ENCODE peak calls at places on chromosomes 4 and X, in four cellular contexts. One of them, this sample, is unnamed. For H3K4me1 and H3K9me3, the result is how much of the 10 kb centered on the place peaks cover.

GRCh38 chrX:136525738-136526606 is 6.0 kb upstream of the VGLL1 start:
- DNase-seq in A549: peak
- DNase-seq in small intestine: peak
- DNase-seq in astrocyte: peak
- DNase-seq in this sample: no peak

GRCh38 chr4:7649741-7650531 is 215.2 kb upstream of the PSAPL1 start:
- DNase-seq in A549: no peak
- DNase-seq in small intestine: peak
- DNase-seq in astrocyte: peak
- DNase-seq in this sample: peak

GRCh38 chr4:169810325-169811323 is 52.9 kb upstream of the HPF1 start:
- DNase-seq in A549: peak
- DNase-seq in small intestine: peak
- DNase-seq in astrocyte: peak
- DNase-seq in this sample: peak

GRCh38 chr4:71241467-71242401 is 97.1 kb upstream of the SLC4A4 start:
- DNase-seq in A549: no peak
- DNase-seq in small intestine: no peak
- DNase-seq in astrocyte: no peak
- DNase-seq in this sample: no peak

GRCh38 chrX:15790766-15791380 is 589 bp downstream of the ZRSR2 start:
- DNase-seq in A549: no peak
- DNase-seq in small intestine: peak
- DNase-seq in astrocyte: no peak
- DNase-seq in this sample: no peak

GRCh38 chr4:173325007-173325736 is 9.0 kb downstream of the HMGB2 start:
- DNase-seq in A549: no peak
- DNase-seq in small intestine: no peak
- DNase-seq in astrocyte: no peak
- DNase-seq in this sample: no peak

GRCh38 chr4:56764775-56765174 is 56.7 kb downstream of the SPINK2 start:
- DNase-seq in A549: no peak
- DNase-seq in small intestine: peak
- DNase-seq in astrocyte: peak
- DNase-seq in this sample: peak

GRCh38 chr4:24560770-24561415 is 23.5 kb downstream of the DHX15 start:
- DNase-seq in A549: no peak
- DNase-seq in small intestine: no peak
- DNase-seq in astrocyte: peak
- DNase-seq in this sample: no peak

GRCh38 chrX:29858714-29859113 is 356.6 kb upstream of the MAGEB2 start:
- DNase-seq in A549: no peak
- DNase-seq in small intestine: no peak
- DNase-seq in astrocyte: peak
- DNase-seq in this sample: no peak

GRCh38 chr4:168540086-168540864 is 43.4 kb downstream of the PALLD start:
- DNase-seq in A549: no peak
- DNase-seq in small intestine: no peak
- DNase-seq in astrocyte: peak
- DNase-seq in this sample: peak

GRCh38 chr4:36165256-36166005 is 78.9 kb downstream of the ARAP2 start:
- DNase-seq in A549: no peak
- DNase-seq in small intestine: no peak
- DNase-seq in astrocyte: peak
- DNase-seq in this sample: no peak

GRCh38 chrX:75786290-75786689 is 1.2 kb upstream of the MAGEE2 start:
- DNase-seq in A549: no peak
- DNase-seq in small intestine: no peak
- DNase-seq in astrocyte: no peak
- DNase-seq in this sample: no peak

GRCh38 chr4:5755161-5755560 is 44.2 kb downstream of the EVC start:
- DNase-seq in A549: no peak
- DNase-seq in small intestine: no peak
- DNase-seq in astrocyte: no peak
- DNase-seq in this sample: no peak

GRCh38 chrX:25344191-25344936 is 328.6 kb upstream of the ARX start:
- DNase-seq in A549: no peak
- DNase-seq in small intestine: no peak
- DNase-seq in astrocyte: no peak
- DNase-seq in this sample: peak

GRCh38 chr4:152619556-152619955 is 60.2 kb downstream of the TMEM154 start:
- DNase-seq in A549: no peak
- DNase-seq in small intestine: no peak
- DNase-seq in astrocyte: no peak
- DNase-seq in this sample: no peak

GRCh38 chrX:11100281-11101035 is 10.7 kb upstream of the HCCS start:
- DNase-seq in A549: peak
- DNase-seq in small intestine: peak
- DNase-seq in astrocyte: peak
- DNase-seq in this sample: peak

GRCh38 chr4:103948244-103949018 is 228.6 kb upstream of the TACR3 start:
- DNase-seq in A549: no peak
- DNase-seq in small intestine: no peak
- DNase-seq in astrocyte: no peak
- DNase-seq in this sample: no peak

GRCh38 chr4:26786916-26787315 is 73.7 kb upstream of the STIM2 start:
- DNase-seq in A549: no peak
- DNase-seq in small intestine: no peak
- DNase-seq in astrocyte: no peak
- DNase-seq in this sample: no peak

GRCh38 chr4:156672924-156673323 is 298.7 kb downstream of the PDGFC start:
- DNase-seq in A549: no peak
- DNase-seq in small intestine: no peak
- DNase-seq in astrocyte: peak
- DNase-seq in this sample: no peak

GRCh38 chr4:145760961-145761929 is 81.3 kb downstream of the C4orf51 start:
- DNase-seq in A549: no peak
- DNase-seq in small intestine: no peak
- DNase-seq in astrocyte: no peak
- DNase-seq in this sample: no peak

GRCh38 chr4:143393195-143393594 is 56.5 kb downstream of the GAB1 start:
- DNase-seq in A549: no peak
- DNase-seq in small intestine: no peak
- DNase-seq in astrocyte: no peak
- DNase-seq in this sample: no peak
- H3K4me1 ChIP-seq in A549: under half
- H3K4me1 ChIP-seq in small intestine: under half
- H3K4me1 ChIP-seq in astrocyte: under half
- H3K4me1 ChIP-seq in this sample: under half

DNA sequence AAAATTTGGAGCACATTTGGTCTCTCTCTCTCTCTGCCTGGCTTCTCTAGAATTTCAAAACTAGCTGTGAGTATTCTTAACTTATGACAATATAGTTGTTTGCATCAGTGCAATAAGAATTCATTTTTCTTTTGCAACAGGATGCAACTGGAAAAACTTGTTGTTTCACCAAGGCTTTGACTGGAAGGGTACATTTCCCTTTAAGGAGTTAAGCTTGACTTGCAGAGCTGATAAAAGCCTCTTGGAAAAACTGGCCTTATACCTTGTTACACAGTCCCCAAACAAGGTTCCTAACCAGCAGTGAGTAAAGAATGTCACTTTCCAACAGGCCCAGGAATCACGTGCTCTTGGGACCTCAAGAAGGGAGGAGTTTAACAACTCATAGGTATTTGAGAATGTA is 25.9 kb upstream of the ZNF718 start:
- DNase-seq in A549: no peak
- DNase-seq in small intestine: no peak
- DNase-seq in astrocyte: no peak
- DNase-seq in this sample: no peak
- H3K9me3 ChIP-seq in A549: under half
- H3K9me3 ChIP-seq in small intestine: under half
- H3K9me3 ChIP-seq in astrocyte: under half
- H3K9me3 ChIP-seq in this sample: under half

DNA sequence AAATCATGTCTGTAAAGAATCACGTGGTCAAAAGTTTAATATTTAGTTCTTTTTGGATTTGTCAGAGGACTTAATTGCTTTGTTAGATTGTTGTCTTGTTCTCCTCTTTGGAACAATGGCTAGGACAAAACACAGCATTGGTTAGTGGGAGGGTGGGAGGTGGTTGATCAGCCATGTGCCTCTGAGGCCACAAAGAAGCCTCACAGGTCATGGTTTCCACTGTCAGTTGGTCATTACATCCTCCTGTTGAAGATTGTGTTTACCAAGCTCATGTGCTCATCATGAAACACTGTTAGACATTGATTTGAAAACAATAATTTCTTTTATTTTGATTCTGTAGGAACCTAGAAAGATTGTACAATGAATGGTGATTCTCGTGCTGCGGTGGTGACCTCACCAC is 31.9 kb downstream of the ADD1 start:
- DNase-seq in A549: no peak
- DNase-seq in small intestine: no peak
- DNase-seq in astrocyte: no peak
- DNase-seq in this sample: no peak
- H3K4me1 ChIP-seq in A549: under half
- H3K4me1 ChIP-seq in small intestine: under half
- H3K4me1 ChIP-seq in astrocyte: under half
- H3K4me1 ChIP-seq in this sample: under half

DNA sequence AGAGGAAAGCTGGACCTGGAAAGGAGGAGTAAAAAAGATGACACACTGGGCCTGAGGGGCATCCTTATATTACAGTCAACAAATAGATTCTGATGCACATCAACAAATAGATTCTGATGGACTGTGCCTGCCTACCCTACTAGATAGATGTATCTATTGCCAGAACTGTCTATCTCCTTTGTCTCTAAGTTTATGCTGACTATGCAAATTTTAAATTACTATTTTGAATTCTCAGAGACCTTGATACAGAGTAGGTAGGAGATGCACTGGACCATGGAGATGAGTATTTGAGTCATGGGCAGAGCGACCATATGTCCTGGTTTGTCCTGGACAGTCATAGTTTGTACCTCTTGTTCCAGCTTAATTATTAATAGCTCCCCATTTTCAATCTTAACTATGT is 247.8 kb upstream of the PPP1R2C start:
- DNase-seq in A549: no peak
- DNase-seq in small intestine: no peak
- DNase-seq in astrocyte: no peak
- DNase-seq in this sample: no peak
- H3K9me3 ChIP-seq in A549: under half
- H3K9me3 ChIP-seq in small intestine: under half
- H3K9me3 ChIP-seq in astrocyte: under half
- H3K9me3 ChIP-seq in this sample: under half

GRCh38 chrX:150506486-150506885 is 61.9 kb upstream of the MTM1 start:
- DNase-seq in A549: no peak
- DNase-seq in small intestine: no peak
- DNase-seq in astrocyte: no peak
- DNase-seq in this sample: no peak

GRCh38 chrX:150506020-150506419 is 62.4 kb upstream of the MTM1 start:
- DNase-seq in A549: no peak
- DNase-seq in small intestine: no peak
- DNase-seq in astrocyte: no peak
- DNase-seq in this sample: no peak

GRCh38 chrX:150503898-150504219 is 64.6 kb upstream of the MTM1 start:
- DNase-seq in A549: peak
- DNase-seq in small intestine: peak
- DNase-seq in astrocyte: no peak
- DNase-seq in this sample: no peak

GRCh38 chrX:150502979-150503897 is 65.2 kb upstream of the MTM1 start:
- DNase-seq in A549: no peak
- DNase-seq in small intestine: no peak
- DNase-seq in astrocyte: no peak
- DNase-seq in this sample: no peak

DNA sequence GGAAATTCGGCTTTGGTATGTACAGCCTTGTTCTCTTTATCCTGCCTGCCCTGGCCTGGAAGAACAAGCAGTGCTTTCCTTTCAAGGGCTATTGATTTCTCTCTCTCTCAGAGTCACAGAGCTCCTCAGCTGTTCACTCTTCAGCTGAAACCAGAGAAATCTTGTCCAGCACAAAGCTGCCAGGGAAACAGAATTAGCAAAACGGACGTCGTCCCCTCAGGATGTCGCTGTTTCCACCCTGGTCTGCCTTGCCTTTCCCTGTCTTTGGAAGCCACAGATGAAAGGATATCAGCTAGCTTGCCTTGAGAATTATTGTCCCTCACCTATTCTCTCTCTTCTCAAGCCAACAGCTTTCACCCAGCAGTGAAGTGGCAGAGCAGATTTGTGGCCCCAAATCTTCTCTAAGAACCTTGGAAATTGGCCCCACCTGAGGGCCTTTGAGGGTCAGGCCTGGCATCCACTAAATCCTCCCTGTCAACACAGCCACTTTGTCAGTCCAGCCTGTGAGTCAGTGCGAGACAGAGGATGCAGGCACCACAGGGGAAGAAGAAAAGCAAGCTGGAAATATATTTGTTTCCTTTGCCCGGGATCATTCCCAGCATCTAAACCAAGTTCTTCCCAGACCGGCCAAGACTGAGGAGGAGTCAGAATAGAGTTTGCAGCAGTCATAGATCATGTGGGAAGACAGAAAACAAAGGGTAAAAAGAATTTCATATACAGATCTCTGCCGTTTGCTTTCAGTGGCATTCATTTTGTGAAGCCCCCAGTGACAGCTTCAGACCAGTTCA is 63.8 kb upstream of the MTM1 start:
- DNase-seq in A549: no peak
- DNase-seq in small intestine: no peak
- DNase-seq in astrocyte: peak
- DNase-seq in this sample: no peak
- H3K4me1 ChIP-seq in A549: under half
- H3K4me1 ChIP-seq in small intestine: under half
- H3K4me1 ChIP-seq in astrocyte: under half
- H3K4me1 ChIP-seq in this sample: under half

GRCh38 chr4:11175374-11175773 is 253.3 kb downstream of the HS3ST1 start:
- DNase-seq in A549: no peak
- DNase-seq in small intestine: no peak
- DNase-seq in astrocyte: no peak
- DNase-seq in this sample: no peak
- H3K9me3 ChIP-seq in A549: under half
- H3K9me3 ChIP-seq in small intestine: under half
- H3K9me3 ChIP-seq in astrocyte: under half
- H3K9me3 ChIP-seq in this sample: under half

DNA sequence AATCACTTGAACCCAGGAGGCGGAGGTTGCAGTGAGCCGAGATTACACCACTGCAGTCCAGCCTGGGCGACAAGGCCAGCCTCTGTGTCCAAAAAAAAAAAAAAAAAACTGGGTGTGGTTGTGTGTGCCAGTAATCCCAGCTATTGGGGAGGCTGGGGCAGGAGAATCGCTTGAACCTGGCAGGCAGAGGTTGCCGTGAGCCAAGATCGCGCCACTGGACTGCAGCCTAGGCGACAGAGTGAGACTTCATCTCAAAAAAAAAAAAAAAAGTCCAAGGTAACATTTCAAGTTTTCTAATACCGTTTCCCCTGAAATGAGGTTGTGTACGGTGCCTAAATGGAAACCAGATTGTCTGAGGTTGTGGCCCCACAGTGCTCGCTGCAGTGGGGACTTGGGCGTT is 35.6 kb downstream of the FAM193A start:
- DNase-seq in A549: no peak
- DNase-seq in small intestine: no peak
- DNase-seq in astrocyte: no peak
- DNase-seq in this sample: no peak
- H3K4me1 ChIP-seq in A549: under half
- H3K4me1 ChIP-seq in small intestine: under half
- H3K4me1 ChIP-seq in astrocyte: under half
- H3K4me1 ChIP-seq in this sample: under half

GRCh38 chr4:14783011-14783877 is 219.0 kb upstream of the CPEB2 start:
- DNase-seq in A549: no peak
- DNase-seq in small intestine: no peak
- DNase-seq in astrocyte: peak
- DNase-seq in this sample: no peak
- H3K9me3 ChIP-seq in A549: under half
- H3K9me3 ChIP-seq in small intestine: under half
- H3K9me3 ChIP-seq in astrocyte: under half
- H3K9me3 ChIP-seq in this sample: under half

This sample was measured in SJCRH30.